ENCODE peak calls at places on chromosomes 2 and 18, in ten cellular contexts. One of them, this sample, is unnamed.

GRCh38 chr18:21284540-21284939 is 42.5 kb downstream of the GREB1L start:
- DNase-seq in lower lobe of right lung: no peak
- DNase-seq in tibial artery: no peak
- DNase-seq in mucosa of descending colon: no peak
- DNase-seq in GM23338: no peak
- DNase-seq in hepatocyte: no peak
- DNase-seq in heart right ventricle: no peak
- DNase-seq in Panc1: no peak
- DNase-seq in tibial nerve: no peak
- DNase-seq in gastrocnemius medialis: no peak
- DNase-seq in this sample: no peak

GRCh38 chr18:45008694-45009372 is 328.1 kb downstream of the SETBP1 start:
- DNase-seq in lower lobe of right lung: no peak
- DNase-seq in tibial artery: no peak
- DNase-seq in mucosa of descending colon: no peak
- DNase-seq in GM23338: no peak
- DNase-seq in hepatocyte: no peak
- DNase-seq in heart right ventricle: no peak
- DNase-seq in Panc1: no peak
- DNase-seq in tibial nerve: no peak
- DNase-seq in gastrocnemius medialis: no peak
- DNase-seq in this sample: no peak

GRCh38 chr18:44714376-44714775 is 33.7 kb downstream of the SETBP1 start:
- DNase-seq in lower lobe of right lung: no peak
- DNase-seq in tibial artery: no peak
- DNase-seq in mucosa of descending colon: no peak
- DNase-seq in GM23338: no peak
- DNase-seq in hepatocyte: no peak
- DNase-seq in heart right ventricle: no peak
- DNase-seq in Panc1: no peak
- DNase-seq in tibial nerve: no peak
- DNase-seq in gastrocnemius medialis: no peak
- DNase-seq in this sample: no peak

GRCh38 chr2:176589956-176590509 is 320.8 kb downstream of the MTX2 start:
- DNase-seq in lower lobe of right lung: no peak
- DNase-seq in tibial artery: no peak
- DNase-seq in mucosa of descending colon: no peak
- DNase-seq in GM23338: no peak
- DNase-seq in hepatocyte: no peak
- DNase-seq in heart right ventricle: no peak
- DNase-seq in Panc1: no peak
- DNase-seq in tibial nerve: no peak
- DNase-seq in gastrocnemius medialis: no peak
- DNase-seq in this sample: no peak

GRCh38 chr2:178296394-178297090 is 102.2 kb downstream of the OSBPL6 start:
- DNase-seq in lower lobe of right lung: no peak
- DNase-seq in tibial artery: no peak
- DNase-seq in mucosa of descending colon: no peak
- DNase-seq in GM23338: no peak
- DNase-seq in hepatocyte: no peak
- DNase-seq in heart right ventricle: no peak
- DNase-seq in Panc1: no peak
- DNase-seq in tibial nerve: no peak
- DNase-seq in gastrocnemius medialis: peak; percentile 92
- DNase-seq in this sample: peak; percentile 12

GRCh38 chr18:39198376-39198775 is 1632.8 kb upstream of the CELF4 start:
- DNase-seq in lower lobe of right lung: no peak
- DNase-seq in tibial artery: no peak
- DNase-seq in mucosa of descending colon: no peak
- DNase-seq in GM23338: no peak
- DNase-seq in hepatocyte: no peak
- DNase-seq in heart right ventricle: no peak
- DNase-seq in Panc1: no peak
- DNase-seq in tibial nerve: no peak
- DNase-seq in gastrocnemius medialis: no peak
- DNase-seq in this sample: no peak

GRCh38 chr2:56707650-56708049 is 523.9 kb downstream of the CCDC85A start:
- DNase-seq in lower lobe of right lung: no peak
- DNase-seq in tibial artery: no peak
- DNase-seq in mucosa of descending colon: no peak
- DNase-seq in GM23338: no peak
- DNase-seq in hepatocyte: no peak
- DNase-seq in heart right ventricle: no peak
- DNase-seq in Panc1: no peak
- DNase-seq in tibial nerve: no peak
- DNase-seq in gastrocnemius medialis: no peak
- DNase-seq in this sample: no peak

GRCh38 chr2:161077367-161078210 is 82.6 kb upstream of the TANK start:
- DNase-seq in lower lobe of right lung: no peak
- DNase-seq in tibial artery: no peak
- DNase-seq in mucosa of descending colon: no peak
- DNase-seq in GM23338: no peak
- DNase-seq in hepatocyte: no peak
- DNase-seq in heart right ventricle: peak; percentile 15
- DNase-seq in Panc1: no peak
- DNase-seq in tibial nerve: peak; percentile 23
- DNase-seq in gastrocnemius medialis: peak; percentile 23
- DNase-seq in this sample: peak; percentile 7

GRCh38 chr18:74492259-74492658 is 3.9 kb upstream of the CNDP2 start:
- DNase-seq in lower lobe of right lung: no peak
- DNase-seq in tibial artery: no peak
- DNase-seq in mucosa of descending colon: no peak
- DNase-seq in GM23338: no peak
- DNase-seq in hepatocyte: no peak
- DNase-seq in heart right ventricle: no peak
- DNase-seq in Panc1: no peak
- DNase-seq in tibial nerve: no peak
- DNase-seq in gastrocnemius medialis: no peak
- DNase-seq in this sample: no peak

GRCh38 chr2:187576906-187577305 is 22.7 kb upstream of the TFPI start:
- DNase-seq in lower lobe of right lung: no peak
- DNase-seq in tibial artery: no peak
- DNase-seq in mucosa of descending colon: no peak
- DNase-seq in GM23338: no peak
- DNase-seq in hepatocyte: no peak
- DNase-seq in heart right ventricle: no peak
- DNase-seq in Panc1: no peak
- DNase-seq in tibial nerve: no peak
- DNase-seq in gastrocnemius medialis: no peak
- DNase-seq in this sample: no peak

DNA sequence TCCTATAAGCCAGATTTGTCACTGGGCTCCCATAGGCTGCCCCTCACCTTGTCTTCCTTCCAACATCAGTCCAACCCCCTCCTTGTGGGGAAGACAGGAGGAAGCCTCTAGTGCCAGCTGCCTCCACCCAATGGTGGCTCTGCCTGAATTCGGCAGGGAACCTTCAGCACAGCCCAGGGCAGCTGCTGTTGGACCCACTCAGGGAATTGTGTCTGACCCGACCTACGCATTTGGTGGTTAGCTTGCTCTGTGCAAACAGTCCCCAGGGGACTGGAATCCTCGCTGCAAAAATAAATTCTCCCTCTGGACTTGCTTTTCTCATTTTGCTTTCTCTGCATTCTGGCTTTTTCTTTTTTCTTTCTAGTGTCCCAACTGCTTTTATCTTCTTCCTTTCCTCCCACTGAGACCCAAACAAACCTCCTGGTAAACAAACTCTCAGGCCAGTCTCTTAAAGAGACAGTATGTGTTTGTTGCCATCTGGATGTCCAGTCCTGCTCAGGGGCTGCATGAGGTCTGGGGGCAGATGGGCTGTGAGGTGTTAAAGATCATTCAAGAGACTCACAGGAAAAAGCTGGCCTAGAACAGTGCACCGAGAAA is 137.7 kb upstream of the HAAO start:
- DNase-seq in lower lobe of right lung: no peak
- DNase-seq in tibial artery: peak; percentile 82
- DNase-seq in mucosa of descending colon: no peak
- DNase-seq in GM23338: peak; percentile 19
- DNase-seq in hepatocyte: no peak
- DNase-seq in heart right ventricle: peak; percentile 67
- DNase-seq in Panc1: no peak
- DNase-seq in tibial nerve: no peak
- DNase-seq in gastrocnemius medialis: no peak
- DNase-seq in this sample: no peak
- H3K4me1 ChIP-seq in lower lobe of right lung: peaks cover 90% of the 10 kb centered on the region
- H3K4me1 ChIP-seq in tibial artery: peaks cover 87% of the 10 kb centered on the region
- H3K4me1 ChIP-seq in mucosa of descending colon: peaks cover 63% of the 10 kb centered on the region
- H3K4me1 ChIP-seq in GM23338: peaks cover 45% of the 10 kb centered on the region
- H3K4me1 ChIP-seq in hepatocyte: peaks cover 88% of the 10 kb centered on the region
- H3K4me1 ChIP-seq in heart right ventricle: peaks cover 86% of the 10 kb centered on the region
- H3K4me1 ChIP-seq in Panc1: peaks cover under 1% of the 10 kb centered on the region
- H3K4me1 ChIP-seq in tibial nerve: no peaks in the 10 kb centered on the region
- H3K4me1 ChIP-seq in gastrocnemius medialis: peaks cover 51% of the 10 kb centered on the region
- H3K4me1 ChIP-seq in this sample: peaks cover 54% of the 10 kb centered on the region

GRCh38 chr2:75428060-75428459 is 132.7 kb downstream of the EVA1A start:
- DNase-seq in lower lobe of right lung: no peak
- DNase-seq in tibial artery: no peak
- DNase-seq in mucosa of descending colon: no peak
- DNase-seq in GM23338: no peak
- DNase-seq in hepatocyte: no peak
- DNase-seq in heart right ventricle: no peak
- DNase-seq in Panc1: no peak
- DNase-seq in tibial nerve: no peak
- DNase-seq in gastrocnemius medialis: no peak
- DNase-seq in this sample: no peak

GRCh38 chr2:75428627-75429026 is 132.1 kb downstream of the EVA1A start:
- DNase-seq in lower lobe of right lung: no peak
- DNase-seq in tibial artery: no peak
- DNase-seq in mucosa of descending colon: no peak
- DNase-seq in GM23338: no peak
- DNase-seq in hepatocyte: no peak
- DNase-seq in heart right ventricle: no peak
- DNase-seq in Panc1: no peak
- DNase-seq in tibial nerve: no peak
- DNase-seq in gastrocnemius medialis: no peak
- DNase-seq in this sample: no peak

GRCh38 chr2:75429036-75429435 is 131.7 kb downstream of the EVA1A start:
- DNase-seq in lower lobe of right lung: no peak
- DNase-seq in tibial artery: no peak
- DNase-seq in mucosa of descending colon: no peak
- DNase-seq in GM23338: no peak
- DNase-seq in hepatocyte: no peak
- DNase-seq in heart right ventricle: peak; percentile 6
- DNase-seq in Panc1: no peak
- DNase-seq in tibial nerve: no peak
- DNase-seq in gastrocnemius medialis: no peak
- DNase-seq in this sample: peak; percentile 51

GRCh38 chr2:75424936-75425619 is 135.7 kb downstream of the EVA1A start:
- DNase-seq in lower lobe of right lung: no peak
- DNase-seq in tibial artery: no peak
- DNase-seq in mucosa of descending colon: no peak
- DNase-seq in GM23338: peak; percentile 29
- DNase-seq in hepatocyte: no peak
- DNase-seq in heart right ventricle: no peak
- DNase-seq in Panc1: no peak
- DNase-seq in tibial nerve: no peak
- DNase-seq in gastrocnemius medialis: no peak
- DNase-seq in this sample: no peak
- TF ChIP-seq CTCF in lower lobe of right lung: no peak
- TF ChIP-seq CTCF in tibial artery: no peak
- TF ChIP-seq CTCF in mucosa of descending colon: no peak
- TF ChIP-seq CTCF in GM23338: peak; percentile 37
- TF ChIP-seq CTCF in hepatocyte: peak; percentile 8
- TF ChIP-seq CTCF in heart right ventricle: no peak
- TF ChIP-seq CTCF in Panc1: no peak
- TF ChIP-seq CTCF in tibial nerve: no peak
- TF ChIP-seq CTCF in gastrocnemius medialis: no peak
- TF ChIP-seq CTCF in this sample: no peak

GRCh38 chr2:225038076-225038571 is 4.1 kb downstream of the DOCK10 start:
- DNase-seq in lower lobe of right lung: no peak
- DNase-seq in tibial artery: no peak
- DNase-seq in mucosa of descending colon: no peak
- DNase-seq in GM23338: peak; percentile 27
- DNase-seq in hepatocyte: no peak
- DNase-seq in heart right ventricle: no peak
- DNase-seq in Panc1: no peak
- DNase-seq in tibial nerve: no peak
- DNase-seq in gastrocnemius medialis: no peak
- DNase-seq in this sample: no peak
- H3K4me1 ChIP-seq in lower lobe of right lung: peaks cover 35% of the 10 kb centered on the region
- H3K4me1 ChIP-seq in tibial artery: peaks cover 3% of the 10 kb centered on the region
- H3K4me1 ChIP-seq in mucosa of descending colon: no peaks in the 10 kb centered on the region
- H3K4me1 ChIP-seq in GM23338: peaks cover 28% of the 10 kb centered on the region
- H3K4me1 ChIP-seq in hepatocyte: no peaks in the 10 kb centered on the region
- H3K4me1 ChIP-seq in heart right ventricle: no peaks in the 10 kb centered on the region
- H3K4me1 ChIP-seq in Panc1: peaks cover 5% of the 10 kb centered on the region
- H3K4me1 ChIP-seq in tibial nerve: no peaks in the 10 kb centered on the region
- H3K4me1 ChIP-seq in gastrocnemius medialis: peaks cover 13% of the 10 kb centered on the region
- H3K4me1 ChIP-seq in this sample: peaks cover 16% of the 10 kb centered on the region

GRCh38 chr2:191703079-191703725 is 25.3 kb downstream of the NABP1 start:
- DNase-seq in lower lobe of right lung: no peak
- DNase-seq in tibial artery: no peak
- DNase-seq in mucosa of descending colon: no peak
- DNase-seq in GM23338: no peak
- DNase-seq in hepatocyte: no peak
- DNase-seq in heart right ventricle: no peak
- DNase-seq in Panc1: no peak
- DNase-seq in tibial nerve: no peak
- DNase-seq in gastrocnemius medialis: no peak
- DNase-seq in this sample: no peak
- TF ChIP-seq CTCF in lower lobe of right lung: no peak
- TF ChIP-seq CTCF in tibial artery: no peak
- TF ChIP-seq CTCF in mucosa of descending colon: no peak
- TF ChIP-seq CTCF in GM23338: no peak
- TF ChIP-seq CTCF in hepatocyte: no peak
- TF ChIP-seq CTCF in heart right ventricle: no peak
- TF ChIP-seq CTCF in Panc1: no peak
- TF ChIP-seq CTCF in tibial nerve: no peak
- TF ChIP-seq CTCF in gastrocnemius medialis: no peak
- TF ChIP-seq CTCF in this sample: no peak